ENCODE peak calls at places on chromosomes 12 and 14, in nine cellular contexts. M is GM12865; I is naive thymus-derived CD8-positive, alpha-beta T cell; E is heart right ventricle; Z is HEK293T; S is cerebellum; O is EH; N is nucleus accumbens; P is HCEC 1CT. D is an unnamed sample.

GRCh38 chr12:49260165-49260564 is 4.7 kb upstream of the TUBA1C start:
- DNase-seq in M (no peak), I (no peak), E (no peak), Z (no peak), S (no peak), O (peak), N (no peak), P (peak), D (no peak)

GRCh38 chr12:63068857-63069442 is 82.1 kb downstream of the AVPR1A start:
- DNase-seq in M (peak), I (no peak), E (peak), Z (peak), S (peak), O (peak), N (no peak), P (peak), D (no peak)

GRCh38 chr14:101153691-101154090 is 250.2 kb upstream of the RTL1 start:
- DNase-seq in M (no peak), I (no peak), E (no peak), Z (no peak), S (no peak), O (no peak), N (no peak), P (no peak), D (no peak)

GRCh38 chr12:131137009-131137835 is 183.5 kb downstream of the ADGRD1 start:
- DNase-seq in M (no peak), I (no peak), E (no peak), Z (no peak), S (no peak), O (no peak), N (no peak), P (no peak), D (no peak)

GRCh38 chr12:120830052-120830940 is 73.9 kb downstream of the SPPL3 start:
- DNase-seq in M (no peak), I (no peak), E (no peak), Z (no peak), S (no peak), O (peak), N (no peak), P (no peak), D (no peak)

GRCh38 chr12:127779301-127780045 is 487.5 kb upstream of the TMEM132C start:
- DNase-seq in M (no peak), I (no peak), E (no peak), Z (no peak), S (no peak), O (peak), N (no peak), P (no peak), D (no peak)

GRCh38 chr12:17949558-17950141 is 140.3 kb downstream of the RERGL start:
- DNase-seq in M (no peak), I (no peak), E (no peak), Z (no peak), S (no peak), O (no peak), N (no peak), P (no peak), D (no peak)

GRCh38 chr14:99517046-99517642 is 35.9 kb downstream of the CCNK start:
- DNase-seq in M (no peak), I (no peak), E (no peak), Z (no peak), S (no peak), O (no peak), N (no peak), P (no peak), D (no peak)

GRCh38 chr14:63478437-63478852 is 64.7 kb downstream of the PPP2R5E start:
- DNase-seq in M (peak), I (no peak), E (no peak), Z (no peak), S (no peak), O (no peak), N (no peak), P (no peak), D (no peak)

GRCh38 chr14:100203146-100203545 is 35.8 kb upstream of the YY1 start:
- DNase-seq in M (no peak), I (no peak), E (no peak), Z (no peak), S (no peak), O (no peak), N (no peak), P (no peak), D (no peak)

GRCh38 chr12:3972576-3972975 is 99.4 kb upstream of the PARP11 start:
- DNase-seq in M (no peak), I (peak), E (no peak), Z (no peak), S (no peak), O (no peak), N (no peak), P (no peak), D (no peak)

GRCh38 chr12:83893101-83893500 is 1019.5 kb downstream of the SLC6A15 start:
- DNase-seq in M (no peak), I (no peak), E (no peak), Z (no peak), S (no peak), O (no peak), N (no peak), P (peak), D (no peak)

GRCh38 chr12:4288296-4289019 is 14.9 kb downstream of the CCND2 start:
- DNase-seq in M (no peak), I (no peak), E (no peak), Z (no peak), S (no peak), O (no peak), N (no peak), P (no peak), D (no peak)

GRCh38 chr14:95424533-95424932 is 91.9 kb downstream of the SYNE3 start:
- DNase-seq in M (no peak), I (no peak), E (no peak), Z (no peak), S (no peak), O (peak), N (no peak), P (no peak), D (no peak)

GRCh38 chr14:77580964-77581505 is 35.4 kb downstream of the SPTLC2 start:
- DNase-seq in M (peak), I (no peak), E (no peak), Z (peak), S (no peak), O (peak), N (no peak), P (peak), D (no peak)

GRCh38 chr14:32383337-32384009 is 54.4 kb downstream of the AKAP6 start:
- DNase-seq in M (no peak), I (no peak), E (no peak), Z (no peak), S (no peak), O (no peak), N (no peak), P (no peak), D (no peak)

GRCh38 chr14:59534361-59534987 is 42.1 kb downstream of the CCDC175 start:
- DNase-seq in M (no peak), I (no peak), E (no peak), Z (no peak), S (no peak), O (peak), N (no peak), P (no peak), D (no peak)

GRCh38 chr12:29743801-29744200 is 39.9 kb downstream of the TMTC1 start:
- DNase-seq in M (no peak), I (no peak), E (no peak), Z (no peak), S (no peak), O (peak), N (no peak), P (peak), D (no peak)

GRCh38 chr12:62631531-62632520 is 165.2 kb downstream of the MON2 start:
- DNase-seq in M (peak), I (peak), E (peak), Z (no peak), S (peak), O (peak), N (peak), P (peak), D (peak)

GRCh38 chr14:105420141-105420975 is 731 bp downstream of the MTA1 start:
- DNase-seq in M (no peak), I (no peak), E (no peak), Z (peak), S (no peak), O (no peak), N (no peak), P (no peak), D (no peak)

GRCh38 chr14:66315548-66315947 is 170.6 kb upstream of the CCDC196 start:
- DNase-seq in M (no peak), I (no peak), E (no peak), Z (peak), S (no peak), O (no peak), N (no peak), P (no peak), D (no peak)

GRCh38 chr12:65408448-65408847 is 130.0 kb downstream of the MSRB3 start:
- DNase-seq in M (no peak), I (no peak), E (no peak), Z (no peak), S (no peak), O (no peak), N (no peak), P (no peak), D (no peak)

GRCh38 chr14:98194821-98195220 is 1077.2 kb downstream of the BCL11B start:
- DNase-seq in M (no peak), I (no peak), E (no peak), Z (no peak), S (no peak), O (no peak), N (no peak), P (no peak), D (no peak)

GRCh38 chr14:76551116-76551515 is 175.2 kb downstream of the ESRRB start:
- DNase-seq in M (no peak), I (no peak), E (no peak), Z (no peak), S (no peak), O (no peak), N (no peak), P (no peak), D (no peak)

GRCh38 chr14:21095430-21096205 is 2.8 kb downstream of the ZNF219 start:
- DNase-seq in M (no peak), I (no peak), E (peak), Z (no peak), S (peak), O (peak), N (no peak), P (peak), D (no peak)

GRCh38 chr14:89251066-89251465 is 166.0 kb downstream of the FOXN3 start:
- DNase-seq in M (no peak), I (no peak), E (no peak), Z (no peak), S (no peak), O (peak), N (no peak), P (no peak), D (no peak)

GRCh38 chr14:94761348-94761998 is 8.4 kb downstream of the GSC start:
- DNase-seq in M (no peak), I (no peak), E (no peak), Z (no peak), S (no peak), O (no peak), N (no peak), P (no peak), D (no peak)

GRCh38 chr12:132040906-132041606 is 91.3 kb downstream of the EP400 start:
- DNase-seq in M (no peak), I (no peak), E (no peak), Z (no peak), S (no peak), O (no peak), N (no peak), P (no peak), D (no peak)

GRCh38 chr14:59595071-59595470 is 18.5 kb upstream of the CCDC175 start:
- DNase-seq in M (no peak), I (no peak), E (no peak), Z (no peak), S (no peak), O (no peak), N (no peak), P (no peak), D (no peak)

GRCh38 chr12:112891093-112892024 is 15.4 kb upstream of the OAS1 start:
- DNase-seq in M (no peak), I (no peak), E (peak), Z (no peak), S (peak), O (no peak), N (no peak), P (no peak), D (peak)

GRCh38 chr12:54159140-54159539 is 29.6 kb downstream of the SMUG1 start:
- DNase-seq in M (peak), I (no peak), E (no peak), Z (peak), S (no peak), O (no peak), N (no peak), P (no peak), D (peak)

GRCh38 chr12:56988207-56988739 is 18.1 kb downstream of the ZBTB39 start:
- DNase-seq in M (peak), I (no peak), E (peak), Z (no peak), S (no peak), O (no peak), N (no peak), P (no peak), D (no peak)

GRCh38 chr12:58310828-58311273 is 369.5 kb downstream of the ATP23 start:
- DNase-seq in M (peak), I (no peak), E (no peak), Z (no peak), S (no peak), O (peak), N (no peak), P (peak), D (no peak)

GRCh38 chr12:120628919-120629318 is 11.5 kb upstream of the CABP1 start:
- DNase-seq in M (no peak), I (no peak), E (peak), Z (no peak), S (no peak), O (peak), N (no peak), P (no peak), D (no peak)

GRCh38 chr14:85416771-85417170 is 113.2 kb upstream of the FLRT2 start:
- DNase-seq in M (no peak), I (no peak), E (no peak), Z (no peak), S (no peak), O (peak), N (no peak), P (peak), D (no peak)

D was measured in head of caudate nucleus.